ENCODE peak calls at places on chromosomes 1 and 21, in four cellular contexts. J is stomach, O is K562, M is heart left ventricle. U is an unnamed sample. For H3K27me3, the result is how much of the 10 kb centered on the place peaks cover.

GRCh38 chr21:39523398-39523797 is 71.6 kb downstream of the SH3BGR start:
- DNase-seq in J (peak), O (no peak), M (peak), U (no peak)

GRCh38 chr1:168687796-168688195 is 41.2 kb downstream of the DPT start:
- DNase-seq in J (no peak), O (peak), M (no peak), U (no peak)

GRCh38 chr21:46081022-46081861 is 16.7 kb upstream of the COL6A2 start:
- DNase-seq in J (peak), O (peak), M (peak), U (peak)

GRCh38 chr21:15355066-15355465 is 290.3 kb upstream of the NRIP1 start:
- DNase-seq in J (no peak), O (no peak), M (no peak), U (no peak)

GRCh38 chr21:36747815-36748381 is 49.0 kb downstream of the SIM2 start:
- DNase-seq in J (no peak), O (peak), M (peak), U (no peak)

GRCh38 chr1:32933742-32934322 is 30.8 kb downstream of the RNF19B start:
- DNase-seq in J (peak), O (no peak), M (no peak), U (no peak)

GRCh38 chr1:162349635-162350330 is 26.9 kb downstream of the SPATA46 start:
- DNase-seq in J (no peak), O (peak), M (no peak), U (no peak)

GRCh38 chr1:36367798-36368197 is 17.9 kb downstream of the STK40 start:
- DNase-seq in J (no peak), O (no peak), M (no peak), U (no peak)

GRCh38 chr21:41419921-41420862 is 5.8 kb upstream of the MX1 start:
- DNase-seq in J (peak), O (peak), M (peak), U (peak)
- TF ChIP-seq POLR2A in J (no peak), O (no peak), M (no peak), U (peak)

DNA sequence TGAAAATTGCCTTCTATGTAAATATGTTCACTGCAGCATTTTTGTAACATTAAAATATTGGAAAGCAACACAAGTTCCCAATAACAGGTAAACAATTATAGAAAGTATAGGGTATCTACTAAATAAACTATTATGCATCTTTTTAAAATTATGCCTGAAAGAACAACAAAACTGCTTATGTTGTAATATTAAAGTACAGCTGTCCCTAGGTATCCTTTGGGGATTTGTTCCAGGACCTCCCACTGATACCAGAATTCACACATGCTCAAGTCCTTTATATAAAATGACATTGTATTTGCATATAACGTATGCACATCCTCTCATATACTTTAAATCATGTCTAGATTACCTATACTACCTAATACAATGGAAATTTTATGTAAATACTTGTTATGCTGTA is 121.8 kb upstream of the TNFSF4 start:
- DNase-seq in J (no peak), O (no peak), M (no peak), U (no peak)
- H3K27me3 ChIP-seq in J (under half), O (under half), M (under half), U (under half)

DNA sequence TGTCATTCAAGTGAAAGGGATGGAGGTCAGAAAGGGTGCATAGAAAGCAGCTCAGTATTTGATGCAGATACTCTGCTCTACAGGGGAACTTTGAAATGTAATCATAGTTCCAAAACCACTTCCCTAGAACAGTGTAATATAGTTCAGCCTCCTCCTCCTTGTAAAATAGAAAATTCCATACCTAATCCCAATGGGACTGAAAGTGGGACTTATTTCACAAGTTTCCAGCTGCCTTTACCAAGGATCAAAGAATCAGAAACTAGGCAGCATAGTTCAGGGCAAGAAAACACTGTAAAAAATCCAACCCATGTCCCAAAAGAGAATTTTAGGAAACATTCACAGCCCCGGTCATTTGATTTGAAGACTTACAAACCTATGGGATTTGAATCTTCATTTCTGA is 8.1 kb upstream of the TMCO2 start:
- DNase-seq in J (no peak), O (no peak), M (no peak), U (no peak)
- TF ChIP-seq POLR2A in J (no peak), O (peak), M (no peak), U (no peak)

GRCh38 chr21:44551290-44552015 is at the start of gene KRTAP10-2:
- DNase-seq in J (peak), O (no peak), M (no peak), U (peak)
- H3K27me3 ChIP-seq in J (under half), O (half or more), M (under half), U (under half)

GRCh38 chr1:220099826-220100225 is 5.9 kb downstream of the IARS2 start:
- DNase-seq in J (no peak), O (no peak), M (no peak), U (no peak)

GRCh38 chr1:220093361-220094015 is 444 bp upstream of the IARS2 start:
- DNase-seq in J (no peak), O (peak), M (no peak), U (no peak)

GRCh38 chr1:220089650-220090556 is at the start of gene BPNT1:
- DNase-seq in J (peak), O (peak), M (peak), U (peak)

GRCh38 chr1:220092694-220093093 is 1.2 kb upstream of the IARS2 start:
- DNase-seq in J (no peak), O (no peak), M (no peak), U (no peak)

GRCh38 chr1:220094016-220094911 is at the start of gene IARS2:
- DNase-seq in J (peak), O (peak), M (peak), U (peak)
- TF ChIP-seq POLR2A in J (no peak), O (peak), M (no peak), U (no peak)

GRCh38 chr1:47726496-47726855 is 270.7 kb downstream of the TRABD2B start:
- DNase-seq in J (no peak), O (no peak), M (no peak), U (no peak)
- H3K27me3 ChIP-seq in J (under half), O (half or more), M (under half), U (half or more)

DNA sequence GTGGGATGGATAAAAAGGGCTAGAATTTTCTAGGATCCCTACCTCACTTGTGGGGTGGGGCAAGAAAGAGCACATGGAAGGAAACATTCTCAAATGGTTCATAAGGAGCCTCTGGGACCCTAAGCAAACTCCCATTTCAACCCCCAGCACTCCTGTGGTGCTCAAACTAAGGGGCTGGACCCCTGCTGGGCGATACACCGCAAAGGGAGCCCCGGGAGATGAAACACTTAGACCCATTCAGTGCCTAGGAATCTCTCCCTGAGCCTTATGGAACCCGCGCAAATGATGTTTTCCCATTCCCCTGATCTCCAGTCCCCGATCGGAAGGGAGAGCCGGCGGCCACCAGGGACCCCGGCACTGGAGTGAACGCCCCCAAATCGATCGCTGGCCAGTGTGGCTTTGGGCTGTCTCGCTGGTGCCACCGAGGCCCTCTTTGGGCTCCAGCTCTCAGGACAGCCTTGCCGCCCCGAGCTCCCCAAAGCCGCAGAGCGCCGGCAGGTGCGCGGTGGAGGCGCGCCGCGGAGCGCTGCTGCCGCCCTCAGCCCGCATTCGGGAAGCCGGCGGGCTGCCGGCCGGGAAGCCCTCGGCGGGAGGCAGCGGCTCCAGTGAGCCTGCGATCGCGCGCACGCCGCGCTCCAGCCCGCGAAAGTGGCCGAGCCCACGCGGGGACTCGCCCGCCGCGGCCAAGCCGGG is 1.2 kb downstream of the PLXNA2 start:
- DNase-seq in J (peak), O (peak), M (peak), U (no peak)
- TF ChIP-seq POLR2A in J (no peak), O (no peak), M (no peak), U (no peak)

DNA sequence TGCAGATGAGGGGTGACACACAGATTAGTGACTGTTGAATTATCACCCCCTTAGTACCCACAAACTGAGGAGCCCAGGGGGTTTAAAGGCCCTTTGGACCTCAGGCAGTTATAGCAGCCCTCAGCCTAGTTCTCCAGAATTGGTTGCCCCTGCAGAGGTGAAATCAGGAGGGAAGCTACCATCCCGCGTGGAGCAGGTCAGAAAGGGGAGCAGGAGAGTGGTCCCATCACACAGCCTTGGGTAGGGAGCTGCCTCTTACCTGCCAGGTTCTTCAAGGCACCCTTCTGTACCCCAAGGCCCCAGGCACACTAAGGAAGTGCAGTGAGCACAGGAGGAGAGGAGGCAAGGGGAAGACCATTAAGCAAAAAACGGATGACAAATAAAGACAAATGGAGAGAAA is 121.2 kb upstream of the TNR start:
- DNase-seq in J (no peak), O (no peak), M (no peak), U (no peak)
- H3K27me3 ChIP-seq in J (under half), O (under half), M (under half), U (under half)

DNA sequence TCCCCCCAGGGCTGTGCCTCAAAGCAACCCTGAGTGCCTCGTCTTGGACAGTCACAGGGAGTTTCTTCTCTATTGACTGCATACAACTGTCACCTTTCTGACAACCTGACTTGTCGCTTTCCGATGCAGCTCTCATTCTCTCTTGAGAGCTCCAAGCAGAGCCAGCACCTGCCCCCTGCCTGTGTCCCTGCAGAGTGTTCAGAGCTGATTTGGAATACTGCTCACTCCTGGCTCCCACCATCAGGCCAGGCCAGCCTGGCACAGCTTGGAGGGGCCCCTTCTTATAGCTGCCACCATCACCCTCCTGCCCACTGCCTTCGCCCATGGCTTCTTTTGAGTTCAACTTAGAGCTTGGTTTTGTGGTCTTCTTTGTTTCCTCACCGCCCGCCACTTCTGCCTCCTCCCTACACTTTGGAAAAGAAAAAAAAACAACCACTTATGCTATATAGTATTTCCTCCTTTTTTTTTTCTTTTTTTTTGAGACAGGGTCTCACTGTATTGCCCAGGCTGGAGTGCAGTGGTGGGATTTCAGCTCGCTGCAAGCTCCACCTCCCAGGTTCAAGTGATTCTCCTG is 12.3 kb downstream of the NCF2 start:
- DNase-seq in J (no peak), O (no peak), M (no peak), U (no peak)
- TF ChIP-seq POLR2A in J (no peak), O (no peak), M (no peak), U (no peak)

GRCh38 chr1:197771388-197771787 is 3.9 kb downstream of the DENND1B start:
- DNase-seq in J (no peak), O (no peak), M (no peak), U (no peak)
- H3K27me3 ChIP-seq in J (under half), O (under half), M (under half), U (under half)